ENCODE peak calls at places on chromosomes 5 and 9, in six cellular contexts. K is fibroblast of pulmonary artery, O is WTC11, B is left ventricle myocardium superior, F is kidney epithelial cell, H is neural crest cell. G is an unnamed sample.

GRCh38 chr9:131116281-131117101 is 8.9 kb upstream of the NUP214 start:
- DNase-seq in F (no peak), H (no peak), O (no peak), B (peak; percentile 48), K (peak; percentile 32), G (no peak)

GRCh38 chr9:122164286-122164685 is 4.6 kb downstream of the MORN5 start:
- DNase-seq in H (no peak), F (no peak), K (no peak), O (no peak), B (no peak), G (no peak)

GRCh38 chr9:98396236-98396635 is 140.8 kb upstream of the TBC1D2 start:
- DNase-seq in F (no peak), O (no peak), K (no peak), H (no peak), B (no peak), G (no peak)

GRCh38 chr5:914612-915011 is 21.9 kb downstream of the TRIP13 start:
- DNase-seq in B (no peak), F (no peak), O (no peak), K (no peak), H (no peak), G (no peak)

GRCh38 chr9:114155263-114155966 is at the start of gene COL27A1:
- DNase-seq in F (no peak), B (peak; percentile 93), O (peak; percentile 96), K (peak; percentile 78), H (peak; percentile 94), G (peak; percentile 46)

GRCh38 chr5:79562351-79563246 is 48.7 kb upstream of the HOMER1 start:
- DNase-seq in B (no peak), F (no peak), O (no peak), H (no peak), K (peak; percentile 56), G (peak; percentile 39)

GRCh38 chr9:109161471-109161870 is 5.6 kb downstream of the FRRS1L start:
- DNase-seq in O (no peak), B (no peak), H (no peak), F (no peak), K (no peak), G (no peak)

GRCh38 chr5:136048966-136049365 is 20.2 kb downstream of the TGFBI start:
- DNase-seq in K (no peak), H (no peak), O (no peak), B (no peak), F (no peak), G (no peak)

GRCh38 chr9:89274838-89275237 is 36.2 kb upstream of the CKS2 start:
- DNase-seq in B (no peak), K (peak; percentile 86), F (peak; percentile 29), O (no peak), H (no peak), G (peak; percentile 4)

GRCh38 chr9:76378367-76379073 is 15.7 kb downstream of the RFK start:
- DNase-seq in O (no peak), H (no peak), K (no peak), F (no peak), B (no peak), G (no peak)

GRCh38 chr9:127336708-127337352 is 60.1 kb upstream of the SLC2A8 start:
- DNase-seq in B (peak; percentile 75), F (peak; percentile 82), O (no peak), K (peak; percentile 97), H (no peak), G (peak; percentile 84)

GRCh38 chr5:16987776-16988175 is 51.7 kb upstream of the MYO10 start:
- DNase-seq in H (no peak), O (no peak), K (peak; percentile 56), F (no peak), B (no peak), G (no peak)

GRCh38 chr5:167582263-167582662 is 709.2 kb upstream of the WWC1 start:
- DNase-seq in H (no peak), B (no peak), K (peak; percentile 51), F (no peak), O (no peak), G (peak; percentile 4)

GRCh38 chr5:35374584-35374983 is 144.3 kb upstream of the PRLR start:
- DNase-seq in H (no peak), B (no peak), O (no peak), K (no peak), F (no peak), G (no peak)

GRCh38 chr5:108720416-108720815 is 27.3 kb upstream of the FER start:
- DNase-seq in H (no peak), K (peak; percentile 17), B (no peak), O (no peak), F (no peak), G (no peak)

G was measured in kidney glomerular epithelial cell.